ENCODE peak calls at places on chromosomes 4 and X, in nine cellular contexts. F is mammary epithelial cell; D is foreskin fibroblast; M is HCEC 1CT; U is stimulated activated naive B cell treated with anti-CD40 and anti-IgM and Interleukin-4, amounts not matched to agents 10 μg/mL and 1 μg/mL and 100 μg/mL, for 72 hours; K is naive B cell; Y is AG08395; T is tibial nerve; B is heart right ventricle. P is an unnamed sample.

GRCh38 chrX:96540111-96540631 is 144.5 kb upstream of the DIAPH2 start:
- DNase-seq in D (no peak), U (no peak), B (no peak), M (no peak), F (no peak), Y (no peak), T (no peak), K (no peak), P (peak)

GRCh38 chr4:26094911-26095310 is 180.9 kb downstream of the SMIM20 start:
- DNase-seq in U (no peak), T (no peak), F (no peak), K (no peak), M (no peak), Y (no peak), D (peak), B (no peak), P (no peak)

GRCh38 chrX:56498756-56499155 is 64.7 kb upstream of the UBQLN2 start:
- DNase-seq in M (no peak), F (peak), K (no peak), U (no peak), B (no peak), D (no peak), Y (no peak), T (no peak), P (no peak)

GRCh38 chr4:40196724-40197281 is at the start of gene RHOH:
- DNase-seq in T (no peak), B (no peak), F (no peak), K (peak), M (no peak), U (peak), D (no peak), Y (no peak), P (peak)

GRCh38 chrX:1468250-1468772 is 15.6 kb upstream of the ASMTL start:
- DNase-seq in T (no peak), F (peak), K (peak), M (no peak), U (peak), B (no peak), D (peak), Y (peak), P (peak)

GRCh38 chrX:9988762-9989161 is 21.6 kb downstream of the CLDN34 start:
- DNase-seq in B (no peak), F (no peak), D (peak), K (no peak), M (peak), U (no peak), T (no peak), Y (no peak), P (no peak)

GRCh38 chrX:15072880-15073279 is 197.0 kb downstream of the ASB9 start:
- DNase-seq in Y (no peak), K (no peak), B (no peak), F (no peak), T (no peak), U (no peak), M (no peak), D (no peak), P (no peak)

GRCh38 chr4:2660596-2661211 is 95.4 kb downstream of the TNIP2 start:
- DNase-seq in B (no peak), D (peak), Y (no peak), F (no peak), U (no peak), T (no peak), K (no peak), M (no peak), P (no peak)

GRCh38 chr4:181677621-181678020 is 565.6 kb upstream of the TENM3 start:
- DNase-seq in B (no peak), F (no peak), U (no peak), K (no peak), Y (no peak), D (no peak), M (no peak), T (no peak), P (no peak)

GRCh38 chrX:78886550-78886949 is 58.6 kb upstream of the P2RY10 start:
- DNase-seq in B (no peak), U (no peak), T (no peak), M (no peak), F (no peak), Y (peak), K (peak), D (peak), P (peak)

GRCh38 chrX:13569479-13570244 is at the start of gene EGFL6:
- DNase-seq in D (no peak), Y (no peak), U (no peak), F (no peak), B (no peak), K (no peak), M (no peak), T (no peak), P (no peak)

GRCh38 chr4:98481167-98481566 is 177.2 kb downstream of the TSPAN5 start:
- DNase-seq in T (no peak), K (no peak), U (no peak), Y (no peak), B (no peak), D (peak), M (no peak), F (no peak), P (no peak)

GRCh38 chr4:48299560-48299959 is 29.9 kb upstream of the TEC start:
- DNase-seq in D (peak), F (no peak), M (no peak), K (no peak), U (no peak), B (no peak), T (no peak), Y (no peak), P (no peak)

GRCh38 chrX:73577368-73577767 is 14.4 kb downstream of the CHIC1 start:
- DNase-seq in F (peak), U (no peak), K (no peak), D (peak), T (no peak), B (no peak), Y (peak), M (peak), P (no peak)

GRCh38 chrX:68867458-68868166 is 38.8 kb downstream of the EFNB1 start:
- DNase-seq in B (peak), D (no peak), Y (no peak), T (no peak), K (no peak), U (no peak), M (no peak), F (no peak), P (peak)

GRCh38 chr4:87543835-87544461 is 14.8 kb upstream of the SPARCL1 start:
- DNase-seq in D (peak), K (no peak), M (peak), B (no peak), U (no peak), T (no peak), Y (peak), F (peak), P (peak)

GRCh38 chrX:18810416-18810815 is 103.0 kb downstream of the PPEF1 start:
- DNase-seq in T (no peak), Y (no peak), D (no peak), U (no peak), K (no peak), M (no peak), B (no peak), F (peak), P (no peak)

GRCh38 chr4:155040031-155040430 is 168.4 kb upstream of the NPY2R start:
- DNase-seq in M (no peak), B (no peak), Y (no peak), U (no peak), D (no peak), K (no peak), F (no peak), T (no peak), P (no peak)

GRCh38 chr4:52106701-52107100 is 55.6 kb downstream of the SPATA18 start:
- DNase-seq in K (no peak), B (no peak), Y (peak), F (no peak), T (no peak), U (no peak), M (no peak), D (peak), P (no peak)

GRCh38 chrX:110346681-110347080 is 12.0 kb upstream of the RTL9 start:
- DNase-seq in U (no peak), B (no peak), Y (no peak), D (peak), T (no peak), K (no peak), F (no peak), M (peak), P (no peak)

GRCh38 chr4:79869597-79870336 is 203.3 kb downstream of the ANTXR2 start:
- DNase-seq in K (no peak), B (no peak), U (no peak), F (no peak), T (no peak), D (no peak), M (no peak), Y (no peak), P (no peak)

GRCh38 chrX:53093177-53093655 is 726 bp upstream of the KANTR start:
- DNase-seq in B (peak), F (peak), Y (peak), T (peak), M (peak), U (peak), K (peak), D (peak), P (peak)